ENCODE peak calls at places on chromosomes 3 and 15, in ten cellular contexts. S is ovary, Y is transverse colon, P is heart left ventricle, L is stomach, Z is esophagus squamous epithelium, K is uterus, A is GM12878, E is suprapubic skin, O is Peyer's patch. Q is an unnamed sample. For H3K36me3 and H3K9me3, the result is how much of the 10 kb centered on the place peaks cover.

GRCh38 chr3:157752952-157753351 is 249.7 kb upstream of the VEPH1 start:
- DNase-seq in S (no peak), Y (no peak), P (no peak), L (no peak), Z (no peak), K (no peak), A (no peak), E (no peak), O (no peak), Q (no peak)

GRCh38 chr15:52247032-52247431 is 48.6 kb downstream of the MYO5C start:
- DNase-seq in S (no peak), Y (no peak), P (no peak), L (no peak), Z (no peak), K (no peak), A (no peak), E (no peak), O (no peak), Q (no peak)

GRCh38 chr3:153963012-153963411 is 158.2 kb upstream of the ARHGEF26 start:
- DNase-seq in S (no peak), Y (no peak), P (no peak), L (no peak), Z (no peak), K (no peak), A (no peak), E (no peak), O (no peak), Q (no peak)

GRCh38 chr3:175121225-175121624 is 262.1 kb downstream of the NAALADL2 start:
- DNase-seq in S (no peak), Y (peak), P (no peak), L (peak), Z (no peak), K (no peak), A (no peak), E (no peak), O (no peak), Q (peak)

GRCh38 chr15:100529556-100529955 is 806 bp upstream of the CERS3 start:
- DNase-seq in S (no peak), Y (no peak), P (no peak), L (no peak), Z (no peak), K (no peak), A (no peak), E (no peak), O (no peak), Q (no peak)

GRCh38 chr3:16336876-16337275 is 71.9 kb downstream of the OXNAD1 start:
- DNase-seq in S (no peak), Y (no peak), P (no peak), L (no peak), Z (no peak), K (no peak), A (no peak), E (no peak), O (no peak), Q (no peak)

GRCh38 chr15:79970921-79971434 is at the start of gene BCL2A1:
- DNase-seq in S (no peak), Y (peak), P (no peak), L (peak), Z (peak), K (no peak), A (peak), E (no peak), O (peak), Q (no peak)

GRCh38 chr15:80915462-80915861 is 74.2 kb downstream of the MESD start:
- DNase-seq in S (no peak), Y (no peak), P (no peak), L (no peak), Z (no peak), K (no peak), A (no peak), E (no peak), O (no peak), Q (no peak)

GRCh38 chr15:74543043-74543422 is 2.0 kb downstream of the ARID3B start:
- DNase-seq in S (no peak), Y (no peak), P (no peak), L (no peak), Z (no peak), K (no peak), A (no peak), E (no peak), O (no peak), Q (no peak)

GRCh38 chr15:74542192-74543042 is 1.4 kb downstream of the ARID3B start:
- DNase-seq in S (no peak), Y (no peak), P (no peak), L (no peak), Z (no peak), K (no peak), A (no peak), E (no peak), O (no peak), Q (no peak)

GRCh38 chr15:74540135-74540760 is 772 bp upstream of the ARID3B start:
- DNase-seq in S (no peak), Y (no peak), P (no peak), L (no peak), Z (no peak), K (no peak), A (no peak), E (no peak), O (no peak), Q (no peak)

GRCh38 chr15:74541494-74542191 is 623 bp downstream of the ARID3B start:
- DNase-seq in S (peak), Y (peak), P (peak), L (peak), Z (peak), K (peak), A (peak), E (peak), O (peak), Q (peak)

GRCh38 chr15:74540761-74541493 is at the start of gene ARID3B:
- DNase-seq in S (peak), Y (peak), P (peak), L (peak), Z (peak), K (peak), A (peak), E (peak), O (peak), Q (peak)
- TF ChIP-seq POLR2A in S (no peak), Y (peak), P (peak), L (no peak), Z (no peak), K (peak), A (peak), E (no peak), O (peak), Q (peak)

DNA sequence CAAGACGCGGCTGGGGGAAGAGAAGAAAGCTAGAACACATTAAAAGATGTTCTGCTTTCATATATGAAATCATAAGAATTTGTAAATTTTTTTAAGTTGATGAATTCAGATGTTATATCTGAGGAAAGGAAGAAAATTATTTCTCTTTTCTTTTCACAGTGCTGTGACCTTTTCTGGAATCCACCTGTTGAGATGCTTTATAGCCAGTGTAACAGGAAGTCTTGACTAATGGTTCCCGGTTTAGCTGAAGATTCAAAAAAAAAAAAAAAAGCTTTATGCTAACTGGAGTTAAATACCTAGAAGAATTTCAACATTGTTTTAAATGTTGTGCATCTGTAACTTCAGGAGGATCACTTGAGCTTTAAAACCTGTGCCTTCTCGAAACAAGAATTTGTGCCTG is 9.9 kb downstream of the GTPBP8 start:
- DNase-seq in S (no peak), Y (no peak), P (no peak), L (no peak), Z (no peak), K (no peak), A (no peak), E (no peak), O (no peak), Q (no peak)
- H3K36me3 ChIP-seq in S (under half), Y (under half), P (half or more), L (half or more), Z (under half), K (under half), A (under half), E (half or more), O (half or more), Q (under half)

GRCh38 chr3:435969-436492 is 239.5 kb downstream of the CHL1 start:
- DNase-seq in S (no peak), Y (no peak), P (no peak), L (no peak), Z (no peak), K (no peak), A (no peak), E (no peak), O (no peak), Q (no peak)
- H3K9me3 ChIP-seq in S (under half), Y (under half), P (under half), L (under half), Z (under half), K (under half), A (under half), E (under half), O (under half), Q (under half)

GRCh38 chr15:43382310-43382709 is 11.4 kb downstream of the TUBGCP4 start:
- DNase-seq in S (no peak), Y (no peak), P (no peak), L (no peak), Z (no peak), K (no peak), A (no peak), E (no peak), O (no peak), Q (no peak)

DNA sequence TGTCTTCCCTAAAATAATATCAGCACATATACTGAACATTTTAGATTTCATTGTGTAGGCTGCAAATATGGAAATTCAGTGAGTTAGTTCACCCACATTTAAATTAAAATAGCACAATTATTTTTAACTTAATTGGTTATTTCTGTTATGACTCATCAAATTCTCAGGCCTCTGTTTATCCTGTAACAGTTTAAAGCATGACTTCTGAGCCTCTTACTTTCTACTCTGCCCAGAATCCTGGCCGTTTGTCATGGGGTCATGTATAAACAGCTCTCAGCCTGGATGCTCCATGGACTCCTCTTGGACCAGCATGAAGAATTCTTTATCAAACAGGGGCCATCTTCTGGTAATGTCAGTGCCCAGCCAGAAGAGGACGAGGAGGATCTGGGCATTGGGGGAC is 12.2 kb downstream of the TUBGCP4 start:
- DNase-seq in S (no peak), Y (no peak), P (no peak), L (no peak), Z (no peak), K (no peak), A (no peak), E (no peak), O (no peak), Q (no peak)
- TF ChIP-seq POLR2A in S (no peak), Y (no peak), P (no peak), L (no peak), Z (no peak), K (no peak), A (no peak), E (no peak), O (no peak), Q (no peak)

GRCh38 chr3:169992781-169993180 is 26.2 kb downstream of the SEC62 start:
- DNase-seq in S (no peak), Y (no peak), P (no peak), L (no peak), Z (no peak), K (no peak), A (no peak), E (no peak), O (no peak), Q (no peak)

GRCh38 chr3:169992156-169992555 is 25.5 kb downstream of the SEC62 start:
- DNase-seq in S (no peak), Y (no peak), P (no peak), L (no peak), Z (no peak), K (no peak), A (no peak), E (no peak), O (no peak), Q (no peak)

GRCh38 chr3:169996063-169996462 is 29.5 kb downstream of the SEC62 start:
- DNase-seq in S (no peak), Y (no peak), P (no peak), L (no peak), Z (no peak), K (no peak), A (no peak), E (no peak), O (no peak), Q (no peak)

DNA sequence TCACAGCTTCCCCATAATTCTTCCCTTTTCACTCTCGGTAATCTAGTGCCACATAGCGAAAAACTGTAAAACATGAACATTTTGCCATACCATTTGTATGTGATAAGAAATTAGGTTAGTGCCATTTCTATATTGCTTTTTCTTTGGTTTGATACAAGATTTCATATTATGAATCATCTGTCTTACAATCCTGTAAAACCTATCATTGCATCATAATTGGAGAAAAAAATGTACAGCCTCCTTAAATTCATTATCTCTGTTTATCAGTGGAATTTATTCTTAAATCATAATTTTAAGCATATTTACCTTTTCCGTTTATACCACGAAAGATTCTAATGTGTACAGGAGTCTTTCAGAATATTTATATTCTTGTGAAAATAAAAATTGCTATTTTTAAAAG is 23.8 kb downstream of the SEC62 start:
- DNase-seq in S (no peak), Y (no peak), P (no peak), L (no peak), Z (no peak), K (no peak), A (no peak), E (no peak), O (no peak), Q (no peak)
- H3K36me3 ChIP-seq in S (under half), Y (under half), P (under half), L (half or more), Z (under half), K (under half), A (under half), E (half or more), O (half or more), Q (under half)

GRCh38 chr15:25175789-25176615 is 221.2 kb downstream of the SNRPN start:
- DNase-seq in S (no peak), Y (peak), P (peak), L (peak), Z (no peak), K (peak), A (no peak), E (no peak), O (peak), Q (peak)
- H3K9me3 ChIP-seq in S (under half), Y (under half), P (under half), L (half or more), Z (half or more), K (under half), A (under half), E (under half), O (under half), Q (under half)

GRCh38 chr3:123158330-123158729 is 43.4 kb upstream of the SEC22A start:
- DNase-seq in S (no peak), Y (no peak), P (no peak), L (no peak), Z (no peak), K (no peak), A (no peak), E (no peak), O (no peak), Q (no peak)

GRCh38 chr3:123156276-123156995 is 45.3 kb upstream of the SEC22A start:
- DNase-seq in S (no peak), Y (no peak), P (no peak), L (no peak), Z (no peak), K (no peak), A (no peak), E (no peak), O (no peak), Q (no peak)

GRCh38 chr3:123155471-123156011 is 46.2 kb upstream of the SEC22A start:
- DNase-seq in S (no peak), Y (no peak), P (no peak), L (peak), Z (no peak), K (no peak), A (no peak), E (peak), O (no peak), Q (peak)

GRCh38 chr3:123157598-123158287 is 44.0 kb upstream of the SEC22A start:
- DNase-seq in S (no peak), Y (no peak), P (no peak), L (peak), Z (no peak), K (no peak), A (no peak), E (no peak), O (no peak), Q (peak)

DNA sequence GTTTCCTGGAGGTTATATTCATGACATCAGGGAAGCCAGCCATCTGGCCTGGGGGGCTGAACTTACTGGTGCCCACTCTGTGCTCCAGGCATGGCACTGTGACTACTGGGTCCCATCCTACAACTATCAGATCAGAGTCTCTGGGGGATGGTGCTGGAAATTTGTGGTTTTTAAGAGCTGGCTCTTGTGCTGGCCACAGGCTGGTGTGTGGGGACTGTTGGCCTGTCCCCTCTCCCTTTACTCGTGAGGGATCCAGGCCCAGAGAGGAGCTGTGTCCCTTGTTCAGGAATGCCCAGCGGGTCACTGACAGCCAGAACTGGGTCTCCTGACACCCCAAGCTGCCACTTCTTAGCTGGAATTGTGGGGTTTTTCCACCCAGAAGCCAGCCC is 44.5 kb upstream of the SEC22A start:
- DNase-seq in S (no peak), Y (no peak), P (no peak), L (no peak), Z (no peak), K (no peak), A (no peak), E (no peak), O (no peak), Q (no peak)
- TF ChIP-seq POLR2A in S (no peak), Y (no peak), P (no peak), L (no peak), Z (no peak), K (no peak), A (no peak), E (no peak), O (no peak), Q (no peak)

DNA sequence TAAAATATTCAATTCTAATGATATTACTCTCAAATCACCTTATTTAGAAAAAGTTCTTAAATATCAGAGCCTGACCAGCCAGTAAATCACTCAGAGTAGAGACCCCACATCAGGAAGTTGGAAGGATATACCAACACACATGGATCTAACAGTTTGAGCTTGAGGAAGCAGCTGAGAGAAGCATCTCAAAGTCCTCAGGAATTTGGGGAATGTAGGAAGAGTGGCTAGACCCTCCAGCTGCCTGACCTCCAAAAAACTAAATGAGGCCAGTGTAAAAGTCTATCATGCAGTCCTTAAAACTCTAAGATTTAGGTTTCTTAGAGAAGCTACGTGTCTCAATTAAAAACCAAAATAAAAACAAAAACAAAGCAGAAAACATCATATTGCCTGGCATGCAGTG is 55.4 kb downstream of the SETD2 start:
- DNase-seq in S (no peak), Y (no peak), P (no peak), L (no peak), Z (no peak), K (no peak), A (no peak), E (no peak), O (no peak), Q (no peak)
- H3K36me3 ChIP-seq in S (under half), Y (under half), P (under half), L (half or more), Z (under half), K (under half), A (under half), E (under half), O (under half), Q (under half)

GRCh38 chr15:95600884-95601283 is 729.6 kb upstream of the NR2F2 start:
- DNase-seq in S (no peak), Y (no peak), P (no peak), L (no peak), Z (no peak), K (no peak), A (no peak), E (no peak), O (no peak), Q (no peak)

GRCh38 chr15:95600367-95600766 is 730.1 kb upstream of the NR2F2 start:
- DNase-seq in S (no peak), Y (no peak), P (no peak), L (no peak), Z (no peak), K (no peak), A (no peak), E (no peak), O (no peak), Q (no peak)

GRCh38 chr15:95598456-95598855 is 732.0 kb upstream of the NR2F2 start:
- DNase-seq in S (no peak), Y (no peak), P (no peak), L (no peak), Z (no peak), K (no peak), A (no peak), E (no peak), O (no peak), Q (no peak)

GRCh38 chr15:95603802-95604201 is 726.7 kb upstream of the NR2F2 start:
- DNase-seq in S (no peak), Y (no peak), P (peak), L (no peak), Z (no peak), K (no peak), A (no peak), E (no peak), O (no peak), Q (no peak)

GRCh38 chr15:95601525-95601924 is 729.0 kb upstream of the NR2F2 start:
- DNase-seq in S (no peak), Y (no peak), P (no peak), L (no peak), Z (no peak), K (no peak), A (no peak), E (no peak), O (no peak), Q (no peak)
- H3K9me3 ChIP-seq in S (under half), Y (under half), P (under half), L (under half), Z (under half), K (under half), A (under half), E (under half), O (under half), Q (under half)

Q was measured in body of pancreas.